ENCODE peak calls at places on chromosomes 5 and 9, in nine cellular contexts. J, P, K, M, X, L, U, Y and R are unnamed samples.
A peak's percentile ranks its signal among the peaks of the same experiment; 100 is the strongest.

GRCh38 chr9:134342746-134343115 is 16.5 kb downstream of the RXRA start:
- DNase-seq in J (no peak), P (no peak), K (no peak), M (no peak), X (no peak), L (no peak), U (no peak), Y (no peak), R (no peak)

GRCh38 chr5:152622628-152623027 is 217.5 kb upstream of the NMUR2 start:
- DNase-seq in J (no peak), P (no peak), K (no peak), M (no peak), X (no peak), L (no peak), U (no peak), Y (no peak), R (no peak)

GRCh38 chr5:472076-472655 is 29.2 kb downstream of the EXOC3 start:
- DNase-seq in J (no peak), P (peak; percentile 5), K (no peak), M (no peak), X (no peak), L (no peak), U (no peak), Y (peak; percentile 32), R (peak; percentile 31)

GRCh38 chr9:95641591-95641990 is 124.8 kb upstream of the PTCH1 start:
- DNase-seq in J (no peak), P (no peak), K (peak; percentile 4), M (no peak), X (no peak), L (no peak), U (no peak), Y (no peak), R (no peak)

GRCh38 chr9:70412678-70413426 is 1.6 kb downstream of the KLF9 start:
- DNase-seq in J (peak; percentile 40), P (peak; percentile 67), K (peak; percentile 45), M (peak; percentile 17), X (peak; percentile 64), L (peak; percentile 85), U (peak; percentile 29), Y (peak; percentile 78), R (peak; percentile 31)

GRCh38 chr5:58925627-58926545 is 343.0 kb downstream of the RAB3C start:
- DNase-seq in J (no peak), P (no peak), K (no peak), M (no peak), X (no peak), L (no peak), U (no peak), Y (no peak), R (peak; percentile 5)

GRCh38 chr9:136665111-136665703 is 2.5 kb downstream of the EGFL7 start:
- DNase-seq in J (no peak), P (no peak), K (no peak), M (no peak), X (no peak), L (no peak), U (no peak), Y (peak; percentile 39), R (peak; percentile 59)

GRCh38 chr5:171592076-171592475 is 172.6 kb downstream of the FGF18 start:
- DNase-seq in J (no peak), P (no peak), K (no peak), M (no peak), X (no peak), L (no peak), U (peak; percentile 14), Y (no peak), R (no peak)

GRCh38 chr9:111198936-111199335 is 131.1 kb downstream of the OR2K2 start:
- DNase-seq in J (no peak), P (no peak), K (no peak), M (no peak), X (no peak), L (peak; percentile 24), U (no peak), Y (peak; percentile 3), R (no peak)

GRCh38 chr5:126972062-126972895 is 58.1 kb downstream of the MARCHF3 start:
- DNase-seq in J (no peak), P (peak; percentile 3), K (no peak), M (peak; percentile 6), X (no peak), L (no peak), U (no peak), Y (no peak), R (peak; percentile 24)

GRCh38 chr5:149759986-149760699 is 30.0 kb downstream of the PPARGC1B start:
- DNase-seq in J (no peak), P (no peak), K (peak; percentile 2), M (no peak), X (no peak), L (no peak), U (no peak), Y (no peak), R (no peak)

GRCh38 chr9:107635137-107635802 is 145.7 kb upstream of the KLF4 start:
- DNase-seq in J (no peak), P (no peak), K (no peak), M (no peak), X (no peak), L (no peak), U (no peak), Y (no peak), R (no peak)

GRCh38 chr5:89826938-89827337 is 582.6 kb downstream of the CETN3 start:
- DNase-seq in J (no peak), P (no peak), K (no peak), M (no peak), X (no peak), L (no peak), U (no peak), Y (no peak), R (no peak)

GRCh38 chr5:170135796-170136490 is 30.2 kb downstream of the FOXI1 start:
- DNase-seq in J (no peak), P (peak; percentile 53), K (no peak), M (no peak), X (no peak), L (no peak), U (no peak), Y (no peak), R (no peak)

GRCh38 chr5:120454094-120454798 is 9.9 kb upstream of the PRR16 start:
- DNase-seq in J (no peak), P (peak; percentile 59), K (no peak), M (no peak), X (no peak), L (peak; percentile 97), U (no peak), Y (peak; percentile 64), R (no peak)

GRCh38 chr9:38008168-38009034 is 60.6 kb downstream of the SHB start:
- DNase-seq in J (peak; percentile 29), P (peak; percentile 91), K (no peak), M (no peak), X (no peak), L (peak; percentile 86), U (no peak), Y (peak; percentile 99), R (peak; percentile 70)

GRCh38 chr5:67015577-67016290 is 180.9 kb downstream of the CD180 start:
- DNase-seq in J (no peak), P (peak; percentile 91), K (peak; percentile 10), M (no peak), X (no peak), L (no peak), U (no peak), Y (peak; percentile 68), R (no peak)

GRCh38 chr5:73749485-73750270 is 123.7 kb downstream of the ARHGEF28 start:
- DNase-seq in J (no peak), P (no peak), K (no peak), M (no peak), X (no peak), L (no peak), U (no peak), Y (no peak), R (no peak)

GRCh38 chr9:68458918-68459317 is 81.8 kb downstream of the TMEM252 start:
- DNase-seq in J (no peak), P (no peak), K (no peak), M (no peak), X (no peak), L (no peak), U (no peak), Y (no peak), R (no peak)

GRCh38 chr5:31992377-31992776 is 181.7 kb downstream of the GOLPH3 start:
- DNase-seq in J (no peak), P (no peak), K (no peak), M (no peak), X (no peak), L (no peak), U (no peak), Y (no peak), R (no peak)

GRCh38 chr5:170355601-170356098 is 33.5 kb downstream of the KCNMB1 start:
- DNase-seq in J (no peak), P (no peak), K (peak; percentile 45), M (no peak), X (no peak), L (no peak), U (no peak), Y (no peak), R (no peak)